ENCODE peak calls at places on chromosome 12, in four cellular contexts. A is stimulated activated CD4-positive, alpha-beta T cell treated with anti-CD3 and anti-CD28 coated beads, Interleukin-15, amount 100 ng/mL, for 24 hours; W is Jurkat, Clone E6-1; J is retina. V is an unnamed sample.

GRCh38 chr12:5267603-5268423 is 164.1 kb upstream of the NTF3 start:
- DNase-seq in A (no peak), W (no peak), J (no peak), V (no peak)

GRCh38 chr12:124388679-124389536 is 94.0 kb downstream of the RFLNA start:
- DNase-seq in A (peak; percentile 78), J (peak; percentile 88), W (no peak), V (peak; percentile 92)

GRCh38 chr12:50101663-50102062 is 2.1 kb upstream of the GPD1 start:
- DNase-seq in A (no peak), J (no peak), W (no peak), V (no peak)

GRCh38 chr12:122368361-122369073 is 54.0 kb downstream of the CLIP1 start:
- DNase-seq in A (no peak), W (no peak), J (no peak), V (no peak)

GRCh38 chr12:107468182-107468581 is 217.4 kb upstream of the PWP1 start:
- DNase-seq in W (no peak), J (no peak), A (no peak), V (no peak)

GRCh38 chr12:132899033-132899432 is 11.6 kb upstream of the CHFR start:
- DNase-seq in A (no peak), J (no peak), W (no peak), V (no peak)

GRCh38 chr12:54603173-54603814 is 14.8 kb upstream of the PPP1R1A start:
- DNase-seq in A (peak; percentile 74), J (peak; percentile 69), W (peak; percentile 80), V (peak; percentile 58)

GRCh38 chr12:24025153-24025798 is 75.8 kb upstream of the SOX5 start:
- DNase-seq in J (no peak), W (no peak), A (no peak), V (no peak)

GRCh38 chr12:51686727-51687126 is 95.7 kb downstream of the SCN8A start:
- DNase-seq in A (no peak), J (no peak), W (no peak), V (no peak)

GRCh38 chr12:79934309-79935020 is 432 bp downstream of the PPP1R12A start:
- DNase-seq in A (peak; percentile 57), W (peak; percentile 17), J (peak; percentile 90), V (no peak)

GRCh38 chr12:30700216-30700900 is 4.7 kb upstream of the IPO8 start:
- DNase-seq in W (no peak), J (no peak), A (no peak), V (no peak)

GRCh38 chr12:119613319-119613936 is 19.9 kb downstream of the TMEM233 start:
- DNase-seq in W (no peak), J (no peak), A (no peak), V (peak; percentile 20)

GRCh38 chr12:75964150-75964549 is 67.4 kb downstream of the PHLDA1 start:
- DNase-seq in J (no peak), A (no peak), W (no peak), V (no peak)

GRCh38 chr12:27052176-27052575 is 29.8 kb downstream of the MED21 start:
- DNase-seq in W (no peak), A (no peak), J (no peak), V (no peak)

GRCh38 chr12:109310247-109311125 is 1.4 kb upstream of the FOXN4 start:
- DNase-seq in A (peak; percentile 40), W (no peak), J (peak; percentile 76), V (no peak)

GRCh38 chr12:42372154-42372791 is 46.3 kb downstream of the PPHLN1 start:
- DNase-seq in W (peak; percentile 64), A (no peak), J (peak; percentile 28), V (no peak)

GRCh38 chr12:54019111-54019811 is 9.0 kb upstream of the HOXC6 start:
- DNase-seq in W (no peak), A (no peak), J (no peak), V (no peak)

GRCh38 chr12:14280921-14281320 is 84.6 kb upstream of the ATF7IP start:
- DNase-seq in J (no peak), A (no peak), W (no peak), V (no peak)

GRCh38 chr12:120292661-120293531 is at the start of gene RNU4-1:
- DNase-seq in W (peak; percentile 99), A (peak; percentile 85), J (peak; percentile 97), V (peak; percentile 90)

GRCh38 chr12:69925291-69925690 is 100.3 kb downstream of the MYRFL start:
- DNase-seq in J (no peak), W (no peak), A (no peak), V (no peak)

GRCh38 chr12:4278582-4278939 is 5.0 kb downstream of the CCND2 start:
- DNase-seq in W (no peak), J (no peak), A (no peak), V (peak; percentile 44)

GRCh38 chr12:3113671-3114070 is 36.5 kb downstream of the TSPAN9 start:
- DNase-seq in W (no peak), J (no peak), A (no peak), V (no peak)

GRCh38 chr12:49962861-49963765 is 1.4 kb downstream of the AQP5 start:
- DNase-seq in A (no peak), W (no peak), J (no peak), V (no peak)

GRCh38 chr12:74365178-74365964 is 172.3 kb upstream of the ATXN7L3B start:
- DNase-seq in J (peak; percentile 9), W (peak; percentile 39), A (peak; percentile 20), V (no peak)

GRCh38 chr12:123998960-123999359 is 25.9 kb downstream of the ZNF664 start:
- DNase-seq in A (no peak), J (no peak), W (no peak), V (no peak)

GRCh38 chr12:106358410-106359241 is 1.1 kb downstream of the POLR3B start:
- DNase-seq in A (no peak), J (no peak), W (no peak), V (no peak)

GRCh38 chr12:114286145-114286544 is 119.8 kb downstream of the TBX5 start:
- DNase-seq in A (no peak), J (no peak), W (no peak), V (no peak)

GRCh38 chr12:128019996-128020544 is 246.9 kb upstream of the TMEM132C start:
- DNase-seq in J (no peak), W (no peak), A (no peak), V (peak; percentile 38)

GRCh38 chr12:114342651-114343050 is 63.3 kb downstream of the TBX5 start:
- DNase-seq in W (no peak), A (no peak), J (no peak), V (no peak)

GRCh38 chr12:120584343-120585149 is 3.3 kb upstream of the POP5 start:
- DNase-seq in A (peak; percentile 70), W (no peak), J (peak; percentile 91), V (peak; percentile 79)

GRCh38 chr12:88391556-88391955 is 188.7 kb downstream of the KITLG start:
- DNase-seq in W (no peak), A (no peak), J (no peak), V (no peak)

GRCh38 chr12:96522690-96523089 is 33.3 kb downstream of the CFAP54 start:
- DNase-seq in W (no peak), J (no peak), A (no peak), V (no peak)

GRCh38 chr12:53927220-53928029 is 11.2 kb upstream of the HOXC13 start:
- DNase-seq in J (peak; percentile 61), W (no peak), A (no peak), V (no peak)

GRCh38 chr12:88471641-88472040 is 108.6 kb downstream of the KITLG start:
- DNase-seq in A (no peak), J (no peak), W (no peak), V (no peak)

GRCh38 chr12:17928708-17929366 is 161.2 kb downstream of the RERGL start:
- DNase-seq in W (no peak), J (no peak), A (no peak), V (no peak)

GRCh38 chr12:89529738-89530137 is 3.9 kb upstream of the POC1B start:
- DNase-seq in J (peak; percentile 34), A (no peak), W (peak; percentile 47), V (no peak)

GRCh38 chr12:67681145-67681778 is 32.7 kb downstream of the DYRK2 start:
- DNase-seq in J (no peak), A (no peak), W (no peak), V (no peak)

GRCh38 chr12:106582661-106583577 is at the start of gene RFX4:
- DNase-seq in W (no peak), A (no peak), J (peak; percentile 73), V (peak; percentile 88)

V was measured in ecto neural progenitor cell.